ENCODE peak calls at places on chromosomes 11 and 22, in five cellular contexts. S is activated gamma-delta T cell treated with Interleukin-2 at 50 U/mL for 16 hours, P is HCT116, T is iPS-NIHi11, N is skeletal muscle cell. L is an unnamed sample.

GRCh38 chr11:131614514-131615085 is 244.2 kb downstream of the NTM start:
- DNase-seq in S (no peak), P (no peak), T (no peak), N (peak; percentile 55), L (no peak)

GRCh38 chr11:78039919-78040671 is 17.0 kb upstream of the KCTD14 start:
- DNase-seq in S (peak; percentile 20), P (no peak), T (no peak), N (peak; percentile 73), L (peak; percentile 46)

GRCh38 chr22:24435861-24436351 is 8.5 kb downstream of the ADORA2A start:
- DNase-seq in S (no peak), P (no peak), T (no peak), N (peak; percentile 66), L (no peak)

GRCh38 chr11:76560219-76560618 is 110.3 kb downstream of the LRRC32 start:
- DNase-seq in S (no peak), P (peak; percentile 40), T (no peak), N (no peak), L (no peak)

GRCh38 chr11:17405232-17406005 is 17.0 kb upstream of the KCNJ11 start:
- DNase-seq in S (no peak), P (peak; percentile 18), T (no peak), N (no peak), L (no peak)

GRCh38 chr11:10490032-10490397 is 35.0 kb downstream of the AMPD3 start:
- DNase-seq in S (no peak), P (no peak), T (no peak), N (no peak), L (no peak)

GRCh38 chr22:24805790-24806662 is at the start of gene SGSM1:
- DNase-seq in S (peak; percentile 73), P (peak; percentile 59), T (peak; percentile 99), N (no peak), L (no peak)

GRCh38 chr22:48536691-48537591 is 1290.7 kb downstream of the BRD1 start:
- DNase-seq in S (no peak), P (no peak), T (no peak), N (no peak), L (no peak)

GRCh38 chr11:67160045-67160444 is 41.0 kb downstream of the KDM2A start:
- DNase-seq in S (no peak), P (no peak), T (no peak), N (no peak), L (no peak)

GRCh38 chr11:134536219-134536618 is 124.2 kb upstream of the B3GAT1 start:
- DNase-seq in S (no peak), P (no peak), T (no peak), N (no peak), L (no peak)

GRCh38 chr11:45182902-45183301 is 36.5 kb downstream of the PRDM11 start:
- DNase-seq in S (no peak), P (peak; percentile 19), T (peak; percentile 56), N (no peak), L (no peak)

GRCh38 chr11:124315052-124315451 is 1.3 kb upstream of the OR8D1 start:
- DNase-seq in S (no peak), P (no peak), T (no peak), N (no peak), L (no peak)

GRCh38 chr11:121792185-121792584 is 323.8 kb downstream of the BLID start:
- DNase-seq in S (no peak), P (no peak), T (no peak), N (no peak), L (no peak)

GRCh38 chr22:19571207-19571795 is 47.1 kb upstream of the CLDN5 start:
- DNase-seq in S (no peak), P (no peak), T (no peak), N (no peak), L (no peak)

GRCh38 chr11:70111269-70112016 is 33.3 kb downstream of the ANO1 start:
- DNase-seq in S (no peak), P (no peak), T (peak; percentile 46), N (no peak), L (peak; percentile 55)

GRCh38 chr22:28442264-28442950 is 237.2 kb downstream of the TTC28 start:
- DNase-seq in S (peak; percentile 59), P (peak; percentile 6), T (peak; percentile 95), N (no peak), L (no peak)

GRCh38 chr11:74634537-74634936 is 42.2 kb downstream of the POLD3 start:
- DNase-seq in S (no peak), P (peak; percentile 71), T (peak; percentile 48), N (peak; percentile 43), L (no peak)

GRCh38 chr11:120709808-120710207 is 198.3 kb downstream of the GRIK4 start:
- DNase-seq in S (no peak), P (no peak), T (no peak), N (no peak), L (no peak)

GRCh38 chr11:65412271-65413076 is 10.1 kb upstream of the NEAT1 start:
- DNase-seq in S (no peak), P (no peak), T (no peak), N (no peak), L (no peak)

GRCh38 chr11:46521947-46522681 is 71.7 kb downstream of the AMBRA1 start:
- DNase-seq in S (no peak), P (no peak), T (no peak), N (no peak), L (no peak)

GRCh38 chr22:24119476-24119875 is 61.8 kb upstream of the SUSD2 start:
- DNase-seq in S (no peak), P (no peak), T (no peak), N (no peak), L (no peak)

GRCh38 chr22:46052331-46052771 is 75.4 kb upstream of the WNT7B start:
- DNase-seq in S (no peak), P (no peak), T (no peak), N (no peak), L (no peak)

GRCh38 chr11:86592047-86592564 is 80.3 kb downstream of the ME3 start:
- DNase-seq in S (no peak), P (no peak), T (no peak), N (peak; percentile 56), L (no peak)

GRCh38 chr11:69934861-69935494 is 115.8 kb upstream of the FGF3 start:
- DNase-seq in S (no peak), P (peak; percentile 82), T (no peak), N (no peak), L (no peak)

GRCh38 chr22:30023099-30023498 is 57.2 kb upstream of the HORMAD2 start:
- DNase-seq in S (no peak), P (no peak), T (no peak), N (no peak), L (no peak)

GRCh38 chr22:24051568-24051967 is 40.5 kb downstream of the CABIN1 start:
- DNase-seq in S (no peak), P (no peak), T (no peak), N (no peak), L (no peak)

GRCh38 chr22:19808873-19809478 is 45.7 kb downstream of the GNB1L start:
- DNase-seq in S (no peak), P (no peak), T (no peak), N (no peak), L (no peak)

GRCh38 chr11:13042873-13043338 is 33.8 kb downstream of the RASSF10 start:
- DNase-seq in S (no peak), P (no peak), T (no peak), N (no peak), L (no peak)

GRCh38 chr11:69074786-69075185 is 26.1 kb downstream of the TPCN2 start:
- DNase-seq in S (no peak), P (no peak), T (no peak), N (no peak), L (no peak)

L was measured in AG09309.